ENCODE peak calls at places on chromosomes 2 and 18, in seven cellular contexts. T, J, R, G, S, D and I are unnamed samples.

GRCh38 chr2:55672630-55673029 is 21.0 kb downstream of the PNPT1 start:
- DNase-seq in D (no peak), T (no peak), S (no peak), R (peak; percentile 8), J (no peak), G (no peak), I (no peak)

GRCh38 chr2:45233301-45233700 is 224.0 kb upstream of the SIX2 start:
- DNase-seq in D (no peak), T (no peak), G (no peak), J (no peak), S (no peak), R (peak; percentile 69), I (no peak)

GRCh38 chr2:197675711-197676188 is 363 bp upstream of the RFTN2 start:
- DNase-seq in D (no peak), T (peak; percentile 22), R (peak; percentile 94), G (no peak), S (no peak), J (no peak), I (no peak)

GRCh38 chr2:10765461-10765860 is 44.0 kb downstream of the ATP6V1C2 start:
- DNase-seq in J (no peak), R (no peak), D (no peak), G (no peak), S (no peak), T (no peak), I (no peak)

GRCh38 chr2:60717691-60718090 is 38.4 kb upstream of the PAPOLG start:
- DNase-seq in T (no peak), G (no peak), S (no peak), D (peak; percentile 31), J (no peak), R (no peak), I (no peak)

GRCh38 chr18:9901377-9901776 is 12.4 kb upstream of the VAPA start:
- DNase-seq in G (no peak), D (no peak), J (peak; percentile 13), T (no peak), R (peak; percentile 43), S (no peak), I (no peak)

GRCh38 chr2:85773692-85774091 is 19.9 kb downstream of the ATOH8 start:
- DNase-seq in T (no peak), R (no peak), G (no peak), S (no peak), J (no peak), D (no peak), I (no peak)

GRCh38 chr2:22281033-22281432 is 1103.9 kb upstream of the KLHL29 start:
- DNase-seq in J (peak; percentile 12), G (peak; percentile 75), S (no peak), R (peak; percentile 91), D (no peak), T (no peak), I (no peak)

GRCh38 chr2:60260646-60261296 is 292.7 kb downstream of the BCL11A start:
- DNase-seq in T (no peak), J (no peak), S (peak; percentile 70), R (no peak), D (no peak), G (no peak), I (no peak)

GRCh38 chr2:112701092-112701491 is 19.7 kb upstream of the NT5DC4 start:
- DNase-seq in T (no peak), J (no peak), D (no peak), R (no peak), S (no peak), G (no peak), I (no peak)

GRCh38 chr2:217868911-217869334 is 133.9 kb downstream of the TNS1 start:
- DNase-seq in G (no peak), R (no peak), T (no peak), D (no peak), S (no peak), J (no peak), I (no peak)

GRCh38 chr2:54569745-54570296 is 113.7 kb downstream of the SPTBN1 start:
- DNase-seq in D (no peak), S (no peak), T (no peak), G (no peak), J (no peak), R (no peak), I (peak; percentile 94)

GRCh38 chr2:197975956-197976519 is 171.6 kb downstream of the PLCL1 start:
- DNase-seq in R (no peak), D (no peak), J (no peak), G (no peak), T (no peak), S (no peak), I (no peak)

GRCh38 chr2:183284606-183285005 is 160.4 kb downstream of the NUP35 start:
- DNase-seq in D (no peak), J (no peak), R (peak; percentile 68), G (no peak), T (no peak), S (no peak), I (no peak)

GRCh38 chr18:64777561-64777960 is 628.7 kb upstream of the LINC00305 start:
- DNase-seq in D (no peak), S (no peak), G (no peak), J (no peak), T (no peak), R (no peak), I (no peak)

GRCh38 chr2:69208023-69208595 is 178.9 kb downstream of the GFPT1 start:
- DNase-seq in J (no peak), S (no peak), G (no peak), T (no peak), R (peak; percentile 43), D (no peak), I (peak; percentile 14)

GRCh38 chr18:45658756-45659155 is 43.5 kb downstream of the SLC14A2 start:
- DNase-seq in R (no peak), T (no peak), G (no peak), D (no peak), S (no peak), J (no peak), I (no peak)

GRCh38 chr2:9311488-9311887 is 104.9 kb downstream of the ASAP2 start:
- DNase-seq in J (no peak), R (peak; percentile 91), S (no peak), G (peak; percentile 12), T (no peak), D (no peak), I (no peak)